ENCODE peak calls at places on chromosomes 11 and 22, in six cellular contexts. One of them, this sample, is unnamed. For H3K4me1, the result is how much of the 10 kb centered on the place peaks cover.

GRCh38 chr11:128379587-128380279 is 207.6 kb downstream of the ETS1 start:
- DNase-seq in trophoblast cell: no peak
- DNase-seq in H1: no peak
- DNase-seq in IMR-90: no peak
- DNase-seq in neuronal stem cell: no peak
- DNase-seq in mesenchymal stem cell: no peak
- DNase-seq in this sample: no peak

GRCh38 chr11:68896171-68896959 is 7.3 kb downstream of the MRPL21 start:
- DNase-seq in H1: no peak
- DNase-seq in IMR-90: no peak
- DNase-seq in neuronal stem cell: no peak
- DNase-seq in mesenchymal stem cell: no peak
- DNase-seq in trophoblast cell: no peak
- DNase-seq in this sample: no peak

GRCh38 chr11:111299111-111300026 is 1.0 kb downstream of the POU2AF3 start:
- DNase-seq in trophoblast cell: peak
- DNase-seq in neuronal stem cell: peak
- DNase-seq in mesenchymal stem cell: peak
- DNase-seq in H1: peak
- DNase-seq in IMR-90: peak
- DNase-seq in this sample: peak

GRCh38 chr22:45201678-45202332 is 38.1 kb downstream of the NUP50 start:
- DNase-seq in mesenchymal stem cell: peak
- DNase-seq in neuronal stem cell: no peak
- DNase-seq in IMR-90: peak
- DNase-seq in H1: peak
- DNase-seq in trophoblast cell: peak
- DNase-seq in this sample: no peak

GRCh38 chr11:117950320-117950719 is 21.1 kb upstream of the TMPRSS13 start:
- DNase-seq in IMR-90: no peak
- DNase-seq in mesenchymal stem cell: no peak
- DNase-seq in H1: peak
- DNase-seq in neuronal stem cell: no peak
- DNase-seq in trophoblast cell: peak
- DNase-seq in this sample: no peak

GRCh38 chr11:118087933-118088332 is 1.2 kb upstream of the SMIM35 start:
- DNase-seq in trophoblast cell: no peak
- DNase-seq in neuronal stem cell: no peak
- DNase-seq in H1: no peak
- DNase-seq in IMR-90: no peak
- DNase-seq in mesenchymal stem cell: no peak
- DNase-seq in this sample: no peak

GRCh38 chr11:89293966-89294679 is 116.4 kb downstream of the TYR start:
- DNase-seq in IMR-90: peak
- DNase-seq in H1: peak
- DNase-seq in mesenchymal stem cell: peak
- DNase-seq in trophoblast cell: no peak
- DNase-seq in neuronal stem cell: peak
- DNase-seq in this sample: peak

GRCh38 chr11:27497284-27497866 is 9.2 kb downstream of the LIN7C start:
- DNase-seq in H1: no peak
- DNase-seq in trophoblast cell: peak
- DNase-seq in IMR-90: peak
- DNase-seq in neuronal stem cell: no peak
- DNase-seq in mesenchymal stem cell: peak
- DNase-seq in this sample: no peak

GRCh38 chr11:124793466-124794278 is 6.5 kb downstream of the MSANTD2 start:
- DNase-seq in H1: no peak
- DNase-seq in IMR-90: peak
- DNase-seq in neuronal stem cell: peak
- DNase-seq in trophoblast cell: peak
- DNase-seq in mesenchymal stem cell: peak
- DNase-seq in this sample: no peak

GRCh38 chr11:8760896-8761295 is 78.3 kb downstream of the RPL27A start:
- DNase-seq in neuronal stem cell: no peak
- DNase-seq in IMR-90: peak
- DNase-seq in trophoblast cell: no peak
- DNase-seq in H1: no peak
- DNase-seq in mesenchymal stem cell: peak
- DNase-seq in this sample: no peak

GRCh38 chr22:38104084-38104483 is 6.4 kb downstream of the BAIAP2L2 start:
- DNase-seq in IMR-90: peak
- DNase-seq in neuronal stem cell: no peak
- DNase-seq in mesenchymal stem cell: peak
- DNase-seq in H1: peak
- DNase-seq in trophoblast cell: peak
- DNase-seq in this sample: no peak

GRCh38 chr22:29184886-29185575 is 20.7 kb upstream of the EMID1 start:
- DNase-seq in neuronal stem cell: no peak
- DNase-seq in IMR-90: no peak
- DNase-seq in mesenchymal stem cell: no peak
- DNase-seq in H1: no peak
- DNase-seq in trophoblast cell: no peak
- DNase-seq in this sample: no peak

GRCh38 chr22:20577549-20577975 is 70.2 kb downstream of the MED15 start:
- DNase-seq in H1: no peak
- DNase-seq in IMR-90: no peak
- DNase-seq in neuronal stem cell: no peak
- DNase-seq in trophoblast cell: no peak
- DNase-seq in mesenchymal stem cell: no peak
- DNase-seq in this sample: no peak

GRCh38 chr11:121367434-121367833 is 74.9 kb downstream of the SC5D start:
- DNase-seq in neuronal stem cell: no peak
- DNase-seq in mesenchymal stem cell: peak
- DNase-seq in trophoblast cell: no peak
- DNase-seq in IMR-90: peak
- DNase-seq in H1: no peak
- DNase-seq in this sample: no peak

GRCh38 chr11:71498091-71498490 is 29.0 kb upstream of the KRTAP5-7 start:
- DNase-seq in H1: peak
- DNase-seq in neuronal stem cell: no peak
- DNase-seq in trophoblast cell: no peak
- DNase-seq in mesenchymal stem cell: no peak
- DNase-seq in IMR-90: no peak
- DNase-seq in this sample: no peak

GRCh38 chr11:111259871-111260270 is 14.3 kb downstream of the POU2AF2 start:
- DNase-seq in trophoblast cell: peak
- DNase-seq in IMR-90: peak
- DNase-seq in H1: no peak
- DNase-seq in neuronal stem cell: no peak
- DNase-seq in mesenchymal stem cell: no peak
- DNase-seq in this sample: no peak

GRCh38 chr11:125224391-125225015 is 60.0 kb downstream of the PKNOX2 start:
- DNase-seq in mesenchymal stem cell: peak
- DNase-seq in trophoblast cell: no peak
- DNase-seq in IMR-90: peak
- DNase-seq in H1: no peak
- DNase-seq in neuronal stem cell: no peak
- DNase-seq in this sample: peak

GRCh38 chr22:45911601-45912271 is 65.2 kb downstream of the WNT7B start:
- DNase-seq in mesenchymal stem cell: no peak
- DNase-seq in neuronal stem cell: no peak
- DNase-seq in trophoblast cell: no peak
- DNase-seq in IMR-90: no peak
- DNase-seq in H1: no peak
- DNase-seq in this sample: no peak

GRCh38 chr11:106133529-106133928 is 56.1 kb downstream of the AASDHPPT start:
- DNase-seq in H1: no peak
- DNase-seq in IMR-90: no peak
- DNase-seq in trophoblast cell: peak
- DNase-seq in neuronal stem cell: no peak
- DNase-seq in mesenchymal stem cell: no peak
- DNase-seq in this sample: no peak

GRCh38 chr11:42066113-42066512 is 606.7 kb upstream of the LRRC4C start:
- DNase-seq in H1: no peak
- DNase-seq in IMR-90: no peak
- DNase-seq in neuronal stem cell: no peak
- DNase-seq in mesenchymal stem cell: no peak
- DNase-seq in trophoblast cell: no peak
- DNase-seq in this sample: peak

GRCh38 chr11:126149759-126150236 is 61.7 kb downstream of the RPUSD4 start:
- DNase-seq in neuronal stem cell: no peak
- DNase-seq in H1: no peak
- DNase-seq in mesenchymal stem cell: no peak
- DNase-seq in IMR-90: no peak
- DNase-seq in trophoblast cell: no peak
- DNase-seq in this sample: no peak

GRCh38 chr11:110951609-110952008 is 239.4 kb upstream of the ARHGAP20 start:
- DNase-seq in neuronal stem cell: no peak
- DNase-seq in mesenchymal stem cell: no peak
- DNase-seq in trophoblast cell: no peak
- DNase-seq in IMR-90: no peak
- DNase-seq in H1: no peak
- DNase-seq in this sample: no peak

GRCh38 chr11:34468209-34468841 is 29.6 kb downstream of the CAT start:
- DNase-seq in trophoblast cell: peak
- DNase-seq in neuronal stem cell: no peak
- DNase-seq in mesenchymal stem cell: peak
- DNase-seq in H1: peak
- DNase-seq in IMR-90: peak
- DNase-seq in this sample: peak

GRCh38 chr11:100682247-100682969 is 4.7 kb upstream of the ARHGAP42 start:
- DNase-seq in mesenchymal stem cell: peak
- DNase-seq in neuronal stem cell: no peak
- DNase-seq in H1: no peak
- DNase-seq in IMR-90: peak
- DNase-seq in trophoblast cell: peak
- DNase-seq in this sample: no peak
- H3K4me1 ChIP-seq in mesenchymal stem cell: under half
- H3K4me1 ChIP-seq in neuronal stem cell: under half
- H3K4me1 ChIP-seq in H1: under half
- H3K4me1 ChIP-seq in IMR-90: under half
- H3K4me1 ChIP-seq in trophoblast cell: under half
- H3K4me1 ChIP-seq in this sample: under half

GRCh38 chr11:315051-315481 is 1.2 kb downstream of the IFITM1 start:
- DNase-seq in mesenchymal stem cell: peak
- DNase-seq in IMR-90: no peak
- DNase-seq in H1: no peak
- DNase-seq in neuronal stem cell: no peak
- DNase-seq in trophoblast cell: no peak
- DNase-seq in this sample: no peak

GRCh38 chr11:309558-309855 is 1.9 kb downstream of the IFITM2 start:
- DNase-seq in IMR-90: no peak
- DNase-seq in trophoblast cell: no peak
- DNase-seq in neuronal stem cell: no peak
- DNase-seq in H1: no peak
- DNase-seq in mesenchymal stem cell: no peak
- DNase-seq in this sample: no peak

GRCh38 chr11:313787-314547 is at the start of gene IFITM1:
- DNase-seq in mesenchymal stem cell: peak
- DNase-seq in H1: peak
- DNase-seq in neuronal stem cell: no peak
- DNase-seq in IMR-90: peak
- DNase-seq in trophoblast cell: peak
- DNase-seq in this sample: no peak

GRCh38 chr11:313304-313786 is 495 bp upstream of the IFITM1 start:
- DNase-seq in IMR-90: no peak
- DNase-seq in trophoblast cell: no peak
- DNase-seq in mesenchymal stem cell: no peak
- DNase-seq in H1: peak
- DNase-seq in neuronal stem cell: no peak
- DNase-seq in this sample: no peak

GRCh38 chr11:312092-312816 is 1.6 kb upstream of the IFITM1 start:
- DNase-seq in mesenchymal stem cell: no peak
- DNase-seq in IMR-90: no peak
- DNase-seq in H1: no peak
- DNase-seq in neuronal stem cell: no peak
- DNase-seq in trophoblast cell: no peak
- DNase-seq in this sample: no peak
- H3K18ac ChIP-seq in mesenchymal stem cell: peak
- H3K18ac ChIP-seq in IMR-90: peak
- H3K18ac ChIP-seq in H1: peak
- H3K18ac ChIP-seq in neuronal stem cell: peak
- H3K18ac ChIP-seq in trophoblast cell: no peak
- H3K18ac ChIP-seq in this sample: no peak

GRCh38 chr22:49494555-49494954 is 333.1 kb downstream of the BRD1 start:
- DNase-seq in mesenchymal stem cell: no peak
- DNase-seq in H1: no peak
- DNase-seq in trophoblast cell: no peak
- DNase-seq in neuronal stem cell: no peak
- DNase-seq in IMR-90: no peak
- DNase-seq in this sample: no peak
- H3K14ac ChIP-seq in mesenchymal stem cell: no peak
- H3K14ac ChIP-seq in H1: no peak
- H3K14ac ChIP-seq in trophoblast cell: no peak
- H3K14ac ChIP-seq in neuronal stem cell: peak
- H3K14ac ChIP-seq in IMR-90: no peak
- H3K14ac ChIP-seq in this sample: no peak

GRCh38 chr11:48019230-48019584 is 38.8 kb downstream of the PTPRJ start:
- DNase-seq in IMR-90: no peak
- DNase-seq in neuronal stem cell: peak
- DNase-seq in trophoblast cell: no peak
- DNase-seq in mesenchymal stem cell: no peak
- DNase-seq in H1: no peak
- DNase-seq in this sample: no peak
- H3K4me1 ChIP-seq in IMR-90: under half
- H3K4me1 ChIP-seq in neuronal stem cell: under half
- H3K4me1 ChIP-seq in trophoblast cell: under half
- H3K4me1 ChIP-seq in mesenchymal stem cell: under half
- H3K4me1 ChIP-seq in H1: under half
- H3K4me1 ChIP-seq in this sample: under half

GRCh38 chr11:2331404-2331803 is 29.6 kb downstream of the TSPAN32 start:
- DNase-seq in trophoblast cell: no peak
- DNase-seq in H1: no peak
- DNase-seq in IMR-90: no peak
- DNase-seq in neuronal stem cell: no peak
- DNase-seq in mesenchymal stem cell: no peak
- DNase-seq in this sample: no peak

GRCh38 chr11:2328040-2328439 is 26.2 kb downstream of the TSPAN32 start:
- DNase-seq in IMR-90: no peak
- DNase-seq in neuronal stem cell: no peak
- DNase-seq in mesenchymal stem cell: no peak
- DNase-seq in H1: no peak
- DNase-seq in trophoblast cell: no peak
- DNase-seq in this sample: no peak

GRCh38 chr11:2329551-2329950 is 27.7 kb downstream of the TSPAN32 start:
- DNase-seq in trophoblast cell: no peak
- DNase-seq in mesenchymal stem cell: no peak
- DNase-seq in neuronal stem cell: no peak
- DNase-seq in H1: no peak
- DNase-seq in IMR-90: no peak
- DNase-seq in this sample: no peak

GRCh38 chr11:2328656-2329354 is 27.0 kb downstream of the TSPAN32 start:
- DNase-seq in IMR-90: no peak
- DNase-seq in trophoblast cell: no peak
- DNase-seq in neuronal stem cell: peak
- DNase-seq in mesenchymal stem cell: no peak
- DNase-seq in H1: no peak
- DNase-seq in this sample: no peak

GRCh38 chr11:2330696-2331095 is 28.9 kb downstream of the TSPAN32 start:
- DNase-seq in trophoblast cell: no peak
- DNase-seq in IMR-90: no peak
- DNase-seq in neuronal stem cell: no peak
- DNase-seq in mesenchymal stem cell: no peak
- DNase-seq in H1: no peak
- DNase-seq in this sample: no peak
- H3K18ac ChIP-seq in trophoblast cell: no peak
- H3K18ac ChIP-seq in IMR-90: no peak
- H3K18ac ChIP-seq in neuronal stem cell: peak
- H3K18ac ChIP-seq in mesenchymal stem cell: no peak
- H3K18ac ChIP-seq in H1: no peak
- H3K18ac ChIP-seq in this sample: no peak

This sample was measured in H9.